ENCODE peak calls at places on chromosomes 12 and 14, in four cellular contexts. L is activated T-cell treated with anti-CD3 and anti-CD28 coated beads for 1 hour, M is NCI-H748 treated with DMSO at 0.1 percent for 48 hours, I is hepatic stellate cell. S is an unnamed sample.

GRCh38 chr12:119149270-119149669 is 29.5 kb upstream of the HSPB8 start:
- DNase-seq in L (no peak), M (no peak), I (no peak), S (no peak)

GRCh38 chr14:76904740-76905569 is 78.7 kb downstream of the LRRC74A start:
- DNase-seq in L (peak; percentile 60), M (peak; percentile 64), I (peak; percentile 86), S (peak; percentile 81)

GRCh38 chr12:125136702-125137101 is 71.5 kb downstream of the AACS start:
- DNase-seq in L (no peak), M (no peak), I (no peak), S (no peak)

GRCh38 chr12:101891462-101891971 is 14.1 kb downstream of the DRAM1 start:
- DNase-seq in L (no peak), M (peak; percentile 45), I (peak; percentile 39), S (peak; percentile 69)

GRCh38 chr14:76057914-76058313 is 72.4 kb downstream of the IFT43 start:
- DNase-seq in L (no peak), M (no peak), I (no peak), S (no peak)

GRCh38 chr14:81273961-81274360 is 53.2 kb upstream of the GTF2A1 start:
- DNase-seq in L (no peak), M (no peak), I (no peak), S (no peak)

GRCh38 chr12:126663304-126664094 is 1598.3 kb downstream of the AACS start:
- DNase-seq in L (no peak), M (peak; percentile 82), I (no peak), S (no peak)

GRCh38 chr12:2813573-2814185 is 1.2 kb downstream of the ITFG2 start:
- DNase-seq in L (peak; percentile 27), M (peak; percentile 37), I (peak; percentile 78), S (no peak)

GRCh38 chr12:70045514-70045913 is 197.7 kb upstream of the CNOT2 start:
- DNase-seq in L (no peak), M (no peak), I (no peak), S (no peak)

GRCh38 chr14:71551291-71551955 is 380.8 kb upstream of the RGS6 start:
- DNase-seq in L (no peak), M (no peak), I (peak; percentile 8), S (no peak)

GRCh38 chr12:4393211-4393610 is 13.7 kb upstream of the FGF23 start:
- DNase-seq in L (no peak), M (no peak), I (no peak), S (no peak)

GRCh38 chr12:77973579-77973978 is 142.9 kb downstream of the NAV3 start:
- DNase-seq in L (no peak), M (no peak), I (no peak), S (no peak)

GRCh38 chr14:37413504-37414003 is 181.5 kb downstream of the FOXA1 start:
- DNase-seq in L (no peak), M (no peak), I (no peak), S (no peak)

GRCh38 chr12:54502485-54502884 is 4.9 kb downstream of the NCKAP1L start:
- DNase-seq in L (no peak), M (no peak), I (no peak), S (no peak)

GRCh38 chr12:106954462-106955376 is 988 bp upstream of the TMEM263 start:
- DNase-seq in L (peak; percentile 4), M (peak; percentile 39), I (no peak), S (peak; percentile 56)

S was measured in lower lobe of right lung.